ENCODE peak calls at places on chromosome 9, in seven cellular contexts. B is left cardiac atrium; Y is hypothalamus; Q is activated CD8-positive, alpha-beta T cell treated with anti-CD3 and anti-CD28 coated beads for 36 hours; I is HEK293T; N is NCI-H1092; W is GM12892. H is an unnamed sample.

GRCh38 chr9:137534256-137535119 is 15.7 kb downstream of the PNPLA7 start:
- DNase-seq in B (no peak), Y (no peak), Q (peak; percentile 49), I (peak; percentile 69), N (peak; percentile 74), W (no peak), H (peak; percentile 44)

GRCh38 chr9:65444943-65445342 is 159.9 kb upstream of the FOXD4L5 start:
- DNase-seq in B (no peak), Y (no peak), Q (no peak), I (no peak), N (no peak), W (no peak), H (no peak)

GRCh38 chr9:1440276-1440675 is 390.1 kb downstream of the DMRT2 start:
- DNase-seq in B (no peak), Y (no peak), Q (no peak), I (no peak), N (no peak), W (no peak), H (no peak)

GRCh38 chr9:133523096-133523495 is 1.7 kb downstream of the MYMK start:
- DNase-seq in B (no peak), Y (no peak), Q (no peak), I (no peak), N (no peak), W (no peak), H (no peak)

GRCh38 chr9:135506327-135507103 is 6.0 kb downstream of the MRPS2 start:
- DNase-seq in B (no peak), Y (no peak), Q (no peak), I (no peak), N (no peak), W (no peak), H (no peak)

GRCh38 chr9:79292731-79293280 is 279.0 kb upstream of the TLE4 start:
- DNase-seq in B (no peak), Y (no peak), Q (no peak), I (no peak), N (no peak), W (no peak), H (peak; percentile 64)

GRCh38 chr9:125407974-125408900 is 146.6 kb downstream of the GAPVD1 start:
- DNase-seq in B (peak; percentile 84), Y (no peak), Q (peak; percentile 84), I (peak; percentile 91), N (peak; percentile 70), W (peak; percentile 98), H (peak; percentile 93)

GRCh38 chr9:81182421-81182820 is 506.9 kb downstream of the TLE1 start:
- DNase-seq in B (no peak), Y (no peak), Q (no peak), I (no peak), N (no peak), W (no peak), H (peak; percentile 94)

GRCh38 chr9:279674-280073 is 65.0 kb downstream of the DOCK8 start:
- DNase-seq in B (no peak), Y (no peak), Q (no peak), I (no peak), N (no peak), W (no peak), H (no peak)

GRCh38 chr9:84374516-84374915 is 34.0 kb upstream of the SLC28A3 start:
- DNase-seq in B (no peak), Y (no peak), Q (no peak), I (no peak), N (no peak), W (no peak), H (no peak)

GRCh38 chr9:131432597-131433301 is 38.9 kb downstream of the PRRC2B start:
- DNase-seq in B (no peak), Y (no peak), Q (no peak), I (no peak), N (no peak), W (no peak), H (no peak)

GRCh38 chr9:130003943-130004552 is 38.9 kb downstream of the FNBP1 start:
- DNase-seq in B (no peak), Y (no peak), Q (no peak), I (no peak), N (no peak), W (no peak), H (no peak)

GRCh38 chr9:18296702-18297531 is 177.0 kb upstream of the ADAMTSL1 start:
- DNase-seq in B (no peak), Y (no peak), Q (no peak), I (no peak), N (no peak), W (no peak), H (peak; percentile 22)

GRCh38 chr9:133727277-133727875 is 10.8 kb downstream of the SARDH start:
- DNase-seq in B (no peak), Y (no peak), Q (no peak), I (no peak), N (no peak), W (no peak), H (peak; percentile 28)